ENCODE peak calls at places on chromosomes 12 and 14, in seven cellular contexts. C, J, Z, B, W, H and F are unnamed samples.
A peak's percentile ranks its signal among the peaks of the same experiment; 100 is the strongest.

GRCh38 chr12:40646891-40647290 is 45.3 kb upstream of the CNTN1 start:
- DNase-seq in W (no peak), Z (no peak), B (peak; percentile 11), J (no peak), H (no peak), C (no peak), F (no peak)

GRCh38 chr12:132638541-132639408 is 20.2 kb downstream of the P2RX2 start:
- DNase-seq in Z (peak; percentile 67), B (peak; percentile 46), W (peak; percentile 84), H (no peak), J (peak; percentile 63), C (peak; percentile 77), F (no peak)

GRCh38 chr14:96415559-96415958 is 23.6 kb downstream of the AK7 start:
- DNase-seq in C (no peak), B (no peak), Z (no peak), W (no peak), H (no peak), J (no peak), F (no peak)

GRCh38 chr12:53674977-53675700 is 744 bp downstream of the ATP5MC2 start:
- DNase-seq in W (no peak), H (no peak), B (peak; percentile 13), C (peak; percentile 64), Z (no peak), J (peak; percentile 5), F (no peak)

GRCh38 chr12:1429980-1430379 is 164.4 kb downstream of the FBXL14 start:
- DNase-seq in C (peak; percentile 89), B (no peak), Z (no peak), J (peak; percentile 56), W (no peak), H (no peak), F (no peak)

GRCh38 chr12:2286461-2287131 is 233.8 kb downstream of the CACNA1C start:
- DNase-seq in W (no peak), H (no peak), Z (no peak), C (peak; percentile 87), B (no peak), J (no peak), F (no peak)

GRCh38 chr14:100810861-100811461 is 15.0 kb upstream of the MEG3 start:
- DNase-seq in C (no peak), B (no peak), W (no peak), H (no peak), J (peak; percentile 3), Z (no peak), F (no peak)

GRCh38 chr12:93778306-93778705 is 101.1 kb downstream of the CRADD start:
- DNase-seq in H (no peak), W (peak; percentile 65), J (no peak), Z (no peak), B (no peak), C (peak; percentile 95), F (no peak)

GRCh38 chr12:27284751-27285150 is 40.7 kb downstream of the STK38L start:
- DNase-seq in B (no peak), Z (no peak), J (peak; percentile 57), C (peak; percentile 85), H (no peak), W (no peak), F (no peak)

GRCh38 chr14:100448376-100448775 is 125.2 kb downstream of the SLC25A47 start:
- DNase-seq in J (no peak), H (no peak), B (no peak), Z (no peak), W (no peak), C (no peak), F (no peak)

GRCh38 chr14:28761438-28762289 is 4.9 kb upstream of the FOXG1 start:
- DNase-seq in H (no peak), W (no peak), Z (no peak), B (peak; percentile 7), C (no peak), J (no peak), F (no peak)

GRCh38 chr14:46063872-46064271 is 587.7 kb downstream of the RPL10L start:
- DNase-seq in W (peak; percentile 6), C (no peak), J (peak; percentile 53), Z (peak; percentile 2), B (peak; percentile 15), H (no peak), F (no peak)

GRCh38 chr12:101642115-101643067 is 47.6 kb downstream of the MYBPC1 start:
- DNase-seq in W (peak; percentile 77), J (no peak), Z (peak; percentile 94), H (no peak), C (no peak), B (peak; percentile 69), F (no peak)

DNA sequence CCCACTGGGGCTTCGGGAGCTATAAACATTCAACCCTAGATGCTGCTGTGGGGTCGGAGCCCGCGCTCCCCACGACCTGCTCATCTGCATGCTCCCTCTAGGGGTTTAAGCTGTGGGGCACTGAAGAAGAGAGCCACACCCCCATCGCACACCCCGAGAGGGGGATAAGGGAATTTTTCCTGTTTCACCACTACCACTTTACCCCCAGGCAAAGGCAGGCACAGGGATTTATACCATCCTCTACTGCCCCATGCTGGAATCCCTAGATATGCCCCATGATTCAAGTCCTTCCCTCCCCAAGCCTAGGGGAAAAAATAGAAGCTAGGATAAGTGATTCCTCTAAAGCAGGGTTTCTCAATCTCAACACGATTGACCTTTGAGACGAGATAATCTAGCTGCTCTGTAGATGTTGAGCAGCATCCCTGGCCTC is 59.9 kb upstream of the CCDC60 start:
- DNase-seq in H (no peak), J (no peak), W (no peak), B (peak; percentile 19), C (no peak), Z (peak; percentile 67), F (no peak)
- TF ChIP-seq EZH2 in H (no peak), J (no peak), W (no peak), B (no peak), C (no peak), Z (no peak), F (no peak)

GRCh38 chr12:106227641-106228319 is 20.0 kb downstream of the CKAP4 start:
- DNase-seq in B (no peak), W (peak; percentile 73), J (peak; percentile 65), C (peak; percentile 58), H (no peak), Z (no peak), F (no peak)

GRCh38 chr12:106220561-106220960 is 27.3 kb downstream of the CKAP4 start:
- DNase-seq in C (no peak), B (no peak), Z (no peak), J (no peak), W (no peak), H (no peak), F (no peak)

GRCh38 chr12:106226884-106227640 is 20.8 kb downstream of the CKAP4 start:
- DNase-seq in Z (peak; percentile 81), H (peak; percentile 70), B (peak; percentile 72), J (peak; percentile 87), W (peak; percentile 79), C (peak; percentile 79), F (peak; percentile 28)

GRCh38 chr12:106224392-106224706 is 23.5 kb downstream of the CKAP4 start:
- DNase-seq in H (no peak), J (no peak), B (no peak), Z (no peak), C (no peak), W (no peak), F (no peak)

GRCh38 chr12:106223485-106224391 is 24.1 kb downstream of the CKAP4 start:
- DNase-seq in W (peak; percentile 76), Z (peak; percentile 68), H (peak; percentile 70), J (peak; percentile 89), B (peak; percentile 77), C (peak; percentile 74), F (peak; percentile 36)
- TF ChIP-seq EZH2phosphoT487 in W (no peak), Z (no peak), H (no peak), J (no peak), B (no peak), C (no peak), F (no peak)

GRCh38 chr12:129696952-129697351 is 206.9 kb downstream of the TMEM132D start:
- DNase-seq in W (no peak), C (no peak), Z (no peak), B (no peak), J (no peak), H (no peak), F (no peak)

GRCh38 chr12:129687731-129688130 is 216.1 kb downstream of the TMEM132D start:
- DNase-seq in J (no peak), Z (no peak), C (no peak), W (no peak), B (peak; percentile 31), H (no peak), F (no peak)

GRCh38 chr12:129696405-129696804 is 207.4 kb downstream of the TMEM132D start:
- DNase-seq in H (no peak), W (no peak), J (no peak), C (no peak), B (no peak), Z (peak; percentile 15), F (no peak)

GRCh38 chr12:129693731-129694130 is 210.1 kb downstream of the TMEM132D start:
- DNase-seq in C (no peak), Z (no peak), J (no peak), W (no peak), H (no peak), B (no peak), F (no peak)
- TF ChIP-seq EZH2 in C (no peak), Z (no peak), J (no peak), W (no peak), H (no peak), B (no peak), F (no peak)

GRCh38 chr12:61993734-61994345 is 266.4 kb upstream of the USP15 start:
- DNase-seq in W (peak; percentile 56), B (peak; percentile 68), C (peak; percentile 58), H (peak; percentile 26), J (peak; percentile 61), Z (peak; percentile 77), F (peak; percentile 48)
- TF ChIP-seq EZH2phosphoT487 in W (no peak), B (no peak), C (no peak), H (no peak), J (no peak), Z (no peak), F (no peak)